ENCODE peak calls at places on chromosomes 12 and 14, in ten cellular contexts. S is HEK293T; N is amniotic stem cell; E is ELR; C is left ventricle myocardium inferior; T is stimulated activated CD8-positive, alpha-beta memory T cell treated with anti-CD3 and anti-CD28 coated beads, Interleukin-2, amount 100 ng/mL, for 48 hours; X is sciatic nerve; H is Right ventricle myocardium superior; V is stimulated activated CD4-positive, alpha-beta T cell treated with anti-CD3 and anti-CD28 coated beads, Interleukin-2, amount 100 ng/mL, for 48 hours; R is caudate nucleus. K is an unnamed sample.

GRCh38 chr12:79911889-79912656 is 22.8 kb downstream of the PPP1R12A start:
- DNase-seq in C (no peak), H (no peak), V (no peak), S (no peak), X (no peak), T (no peak), E (peak), N (no peak), R (no peak), K (no peak)

GRCh38 chr12:93164103-93164880 is 213.4 kb upstream of the NUDT4 start:
- DNase-seq in S (no peak), V (no peak), E (no peak), C (no peak), X (no peak), R (no peak), N (no peak), T (no peak), H (no peak), K (no peak)

GRCh38 chr12:54217774-54218221 is 29.0 kb upstream of the SMUG1 start:
- DNase-seq in R (peak), E (peak), H (no peak), S (no peak), T (no peak), X (no peak), V (no peak), N (no peak), C (peak), K (no peak)

GRCh38 chr14:22781606-22782000 is 15.1 kb downstream of the OXA1L start:
- DNase-seq in R (no peak), C (no peak), E (peak), S (no peak), T (no peak), V (no peak), H (no peak), N (no peak), X (no peak), K (no peak)

GRCh38 chr12:30882706-30883105 is 43.8 kb upstream of the TSPAN11 start:
- DNase-seq in X (no peak), H (no peak), N (no peak), R (no peak), T (no peak), V (no peak), S (no peak), E (no peak), C (no peak), K (no peak)

GRCh38 chr14:37931998-37932397 is 275.7 kb upstream of the SSTR1 start:
- DNase-seq in H (no peak), V (no peak), R (no peak), C (no peak), N (no peak), S (no peak), T (no peak), E (no peak), X (no peak), K (no peak)

GRCh38 chr14:66074546-66074945 is 411.6 kb upstream of the CCDC196 start:
- DNase-seq in H (no peak), N (no peak), S (no peak), R (no peak), V (no peak), E (no peak), X (no peak), C (no peak), T (no peak), K (no peak)

GRCh38 chr12:58378038-58378437 is 436.7 kb downstream of the ATP23 start:
- DNase-seq in E (no peak), S (no peak), X (no peak), V (no peak), C (no peak), T (no peak), R (no peak), N (no peak), H (no peak), K (no peak)

GRCh38 chr14:34059037-34059924 is 108.4 kb upstream of the EGLN3 start:
- DNase-seq in S (no peak), R (no peak), X (no peak), V (no peak), H (no peak), N (no peak), E (no peak), T (no peak), C (no peak), K (no peak)

GRCh38 chr12:92421701-92422100 is 276.1 kb upstream of the BTG1 start:
- DNase-seq in H (no peak), N (no peak), E (peak), T (no peak), X (no peak), V (no peak), S (no peak), R (no peak), C (no peak), K (no peak)

GRCh38 chr12:121713257-121714155 is 954 bp downstream of the TMEM120B start:
- DNase-seq in X (peak), T (no peak), V (peak), S (no peak), C (peak), E (peak), R (no peak), H (peak), N (no peak), K (peak)

GRCh38 chr12:3962661-3963483 is 89.7 kb upstream of the PARP11 start:
- DNase-seq in V (no peak), T (peak), E (no peak), X (no peak), S (no peak), C (no peak), R (no peak), N (no peak), H (no peak), K (no peak)

GRCh38 chr14:53927171-53927570 is 29.5 kb downstream of the BMP4 start:
- DNase-seq in V (no peak), S (no peak), X (no peak), N (no peak), E (peak), H (no peak), T (no peak), C (no peak), R (no peak), K (no peak)

GRCh38 chr12:52630104-52630500 is 11.7 kb upstream of the KRT73 start:
- DNase-seq in H (no peak), C (no peak), T (no peak), N (no peak), E (no peak), R (no peak), S (no peak), V (no peak), X (no peak), K (no peak)

GRCh38 chr14:104137297-104138097 is 890 bp upstream of the KIF26A start:
- DNase-seq in H (peak), C (peak), S (peak), R (peak), N (no peak), E (peak), X (peak), V (peak), T (peak), K (peak)

GRCh38 chr12:4630262-4630661 is 18.6 kb downstream of the AKAP3 start:
- DNase-seq in E (no peak), S (no peak), R (no peak), T (no peak), X (no peak), N (no peak), C (no peak), V (no peak), H (no peak), K (no peak)

GRCh38 chr12:84507914-84508313 is 404.7 kb downstream of the SLC6A15 start:
- DNase-seq in N (no peak), R (no peak), C (peak), V (no peak), E (no peak), H (peak), S (no peak), X (peak), T (no peak), K (no peak)

GRCh38 chr14:63752449-63753169 is 24.7 kb upstream of the SGPP1 start:
- DNase-seq in C (no peak), X (no peak), N (no peak), S (no peak), R (no peak), H (no peak), E (peak), T (no peak), V (no peak), K (no peak)

GRCh38 chr14:35818346-35819115 is 7.6 kb upstream of the BRMS1L start:
- DNase-seq in R (no peak), T (no peak), E (peak), N (peak), X (no peak), H (no peak), V (no peak), S (peak), C (no peak), K (no peak)

GRCh38 chr12:69936214-69936731 is 111.2 kb downstream of the MYRFL start:
- DNase-seq in N (no peak), T (no peak), H (no peak), E (no peak), V (no peak), R (no peak), S (no peak), C (no peak), X (no peak), K (no peak)

GRCh38 chr14:91793704-91794103 is 61.8 kb upstream of the CATSPERB start:
- DNase-seq in E (no peak), N (no peak), T (no peak), C (no peak), X (no peak), S (no peak), R (no peak), H (no peak), V (no peak), K (no peak)

GRCh38 chr14:63773504-63773903 is 45.6 kb upstream of the SGPP1 start:
- DNase-seq in T (no peak), S (no peak), R (no peak), X (no peak), V (no peak), C (no peak), N (no peak), H (no peak), E (no peak), K (no peak)

GRCh38 chr14:81480741-81481140 is 52.9 kb downstream of the SEL1L start:
- DNase-seq in N (no peak), X (no peak), T (no peak), S (no peak), R (no peak), C (no peak), H (no peak), E (no peak), V (no peak), K (no peak)

GRCh38 chr14:56512521-56512920 is 67.1 kb upstream of the TMEM260 start:
- DNase-seq in H (no peak), T (no peak), N (no peak), C (no peak), S (no peak), V (no peak), R (no peak), E (no peak), X (no peak), K (no peak)

GRCh38 chr14:101449114-101449513 is 112.2 kb upstream of the DIO3 start:
- DNase-seq in S (no peak), T (no peak), E (no peak), C (no peak), X (no peak), N (no peak), H (no peak), R (no peak), V (no peak), K (no peak)

GRCh38 chr12:50317198-50317597 is 33.9 kb upstream of the LIMA1 start:
- DNase-seq in R (no peak), H (no peak), V (no peak), S (no peak), E (no peak), T (no peak), N (no peak), C (no peak), X (no peak), K (no peak)

GRCh38 chr14:92253381-92253894 is 69.5 kb upstream of the SLC24A4 start:
- DNase-seq in C (no peak), E (no peak), H (no peak), N (no peak), X (no peak), V (no peak), T (no peak), R (no peak), S (no peak), K (no peak)

GRCh38 chr14:100314724-100315123 is 8.4 kb upstream of the SLC25A47 start:
- DNase-seq in X (no peak), N (no peak), V (no peak), T (no peak), S (no peak), H (no peak), C (no peak), R (no peak), E (no peak), K (no peak)

GRCh38 chr12:24591079-24591626 is 357.7 kb downstream of the BCAT1 start:
- DNase-seq in N (no peak), H (no peak), X (no peak), V (no peak), E (no peak), S (no peak), T (no peak), R (no peak), C (no peak), K (no peak)

GRCh38 chr14:105314287-105315185 is at the start of gene PACS2:
- DNase-seq in T (peak), C (peak), S (peak), V (peak), X (peak), E (peak), H (peak), R (no peak), N (no peak), K (peak)

GRCh38 chr12:116598341-116599284 is 39.4 kb downstream of the MAP1LC3B2 start:
- DNase-seq in C (peak), E (no peak), X (no peak), N (no peak), R (no peak), S (no peak), V (no peak), H (no peak), T (no peak), K (no peak)

GRCh38 chr12:31204995-31205582 is 120.9 kb downstream of the SINHCAF start:
- DNase-seq in R (no peak), N (no peak), X (no peak), S (no peak), V (no peak), H (no peak), T (no peak), C (no peak), E (peak), K (no peak)

GRCh38 chr14:35470775-35471174 is 63.2 kb upstream of the INSM2 start:
- DNase-seq in X (no peak), C (no peak), N (no peak), V (no peak), T (no peak), R (no peak), E (peak), H (no peak), S (peak), K (no peak)

GRCh38 chr12:27866382-27867101 is 86.5 kb upstream of the MANSC4 start:
- DNase-seq in S (no peak), C (no peak), R (no peak), V (no peak), X (no peak), H (no peak), E (peak), N (no peak), T (no peak), K (no peak)

GRCh38 chr12:2739832-2740641 is 54.7 kb upstream of the FKBP4 start:
- DNase-seq in C (no peak), S (no peak), V (no peak), H (no peak), N (peak), X (no peak), E (peak), T (no peak), R (no peak), K (no peak)

GRCh38 chr12:74794522-74794921 is 256.9 kb downstream of the ATXN7L3B start:
- DNase-seq in E (peak), T (no peak), V (no peak), H (no peak), R (no peak), C (no peak), X (no peak), N (no peak), S (no peak), K (no peak)

GRCh38 chr12:95949801-95950206 is 6.7 kb downstream of the AMDHD1 start:
- DNase-seq in H (no peak), V (no peak), C (no peak), T (no peak), R (no peak), S (no peak), N (no peak), X (no peak), E (no peak), K (no peak)

GRCh38 chr12:607541-608001 is 55.7 kb downstream of the NINJ2 start:
- DNase-seq in C (peak), V (no peak), R (no peak), N (no peak), E (no peak), S (no peak), H (peak), X (peak), T (no peak), K (no peak)